ENCODE peak calls at places on chromosomes 7 and 10, in ten cellular contexts. One of them, this sample, is unnamed.

GRCh38 chr7:86750124-86750523 is 106.4 kb downstream of the GRM3 start:
- DNase-seq in transverse colon: no peak
- DNase-seq in stomach: no peak
- DNase-seq in SK-N-SH: no peak
- DNase-seq in H1: no peak
- DNase-seq in GM12878: no peak
- DNase-seq in HepG2: no peak
- DNase-seq in esophagus muscularis mucosa: no peak
- DNase-seq in K562: no peak
- DNase-seq in suprapubic skin: no peak
- DNase-seq in this sample: no peak

GRCh38 chr10:48683893-48684292 is 780 bp upstream of the WDFY4 start:
- DNase-seq in SK-N-SH: no peak
- DNase-seq in transverse colon: no peak
- DNase-seq in suprapubic skin: no peak
- DNase-seq in GM12878: no peak
- DNase-seq in K562: no peak
- DNase-seq in stomach: no peak
- DNase-seq in esophagus muscularis mucosa: no peak
- DNase-seq in H1: no peak
- DNase-seq in HepG2: no peak
- DNase-seq in this sample: no peak

GRCh38 chr7:46930336-46930735 is 651.6 kb downstream of the TNS3 start:
- DNase-seq in transverse colon: no peak
- DNase-seq in stomach: no peak
- DNase-seq in SK-N-SH: no peak
- DNase-seq in K562: no peak
- DNase-seq in suprapubic skin: no peak
- DNase-seq in esophagus muscularis mucosa: no peak
- DNase-seq in HepG2: no peak
- DNase-seq in GM12878: no peak
- DNase-seq in H1: no peak
- DNase-seq in this sample: no peak

GRCh38 chr10:114541081-114541833 is 116.8 kb downstream of the ABLIM1 start:
- DNase-seq in GM12878: no peak
- DNase-seq in HepG2: no peak
- DNase-seq in stomach: peak; percentile 63
- DNase-seq in transverse colon: peak; percentile 61
- DNase-seq in SK-N-SH: no peak
- DNase-seq in suprapubic skin: peak; percentile 89
- DNase-seq in esophagus muscularis mucosa: peak; percentile 94
- DNase-seq in K562: no peak
- DNase-seq in H1: no peak
- DNase-seq in this sample: peak; percentile 89

GRCh38 chr7:121420976-121421375 is 24.9 kb upstream of the FAM3C start:
- DNase-seq in K562: no peak
- DNase-seq in GM12878: no peak
- DNase-seq in transverse colon: no peak
- DNase-seq in stomach: peak; percentile 46
- DNase-seq in suprapubic skin: no peak
- DNase-seq in H1: no peak
- DNase-seq in SK-N-SH: no peak
- DNase-seq in HepG2: no peak
- DNase-seq in esophagus muscularis mucosa: no peak
- DNase-seq in this sample: no peak

GRCh38 chr10:22640351-22640750 is 74.0 kb downstream of the PIP4K2A start:
- DNase-seq in esophagus muscularis mucosa: no peak
- DNase-seq in suprapubic skin: no peak
- DNase-seq in HepG2: no peak
- DNase-seq in stomach: no peak
- DNase-seq in H1: no peak
- DNase-seq in GM12878: no peak
- DNase-seq in transverse colon: no peak
- DNase-seq in K562: no peak
- DNase-seq in SK-N-SH: no peak
- DNase-seq in this sample: no peak

GRCh38 chr7:105246195-105247078 is 142.3 kb downstream of the SRPK2 start:
- DNase-seq in K562: no peak
- DNase-seq in H1: no peak
- DNase-seq in HepG2: no peak
- DNase-seq in GM12878: no peak
- DNase-seq in SK-N-SH: peak; percentile 67
- DNase-seq in esophagus muscularis mucosa: no peak
- DNase-seq in transverse colon: no peak
- DNase-seq in stomach: no peak
- DNase-seq in suprapubic skin: no peak
- DNase-seq in this sample: no peak

GRCh38 chr7:51078653-51079052 is 238.0 kb downstream of the COBL start:
- DNase-seq in K562: no peak
- DNase-seq in GM12878: no peak
- DNase-seq in stomach: no peak
- DNase-seq in H1: no peak
- DNase-seq in suprapubic skin: no peak
- DNase-seq in SK-N-SH: no peak
- DNase-seq in transverse colon: no peak
- DNase-seq in esophagus muscularis mucosa: peak; percentile 62
- DNase-seq in HepG2: no peak
- DNase-seq in this sample: no peak

GRCh38 chr7:676972-677385 is 49.5 kb upstream of the DNAAF5 start:
- DNase-seq in K562: no peak
- DNase-seq in SK-N-SH: no peak
- DNase-seq in esophagus muscularis mucosa: no peak
- DNase-seq in suprapubic skin: no peak
- DNase-seq in H1: no peak
- DNase-seq in stomach: no peak
- DNase-seq in GM12878: no peak
- DNase-seq in HepG2: no peak
- DNase-seq in transverse colon: no peak
- DNase-seq in this sample: peak; percentile 57

GRCh38 chr7:135411098-135411497 is 98.8 kb downstream of the CNOT4 start:
- DNase-seq in GM12878: no peak
- DNase-seq in stomach: no peak
- DNase-seq in HepG2: no peak
- DNase-seq in esophagus muscularis mucosa: no peak
- DNase-seq in SK-N-SH: no peak
- DNase-seq in suprapubic skin: no peak
- DNase-seq in H1: no peak
- DNase-seq in K562: no peak
- DNase-seq in transverse colon: no peak
- DNase-seq in this sample: no peak

GRCh38 chr7:135416431-135416830 is 93.5 kb downstream of the CNOT4 start:
- DNase-seq in esophagus muscularis mucosa: no peak
- DNase-seq in suprapubic skin: no peak
- DNase-seq in GM12878: no peak
- DNase-seq in stomach: no peak
- DNase-seq in transverse colon: no peak
- DNase-seq in HepG2: no peak
- DNase-seq in K562: no peak
- DNase-seq in SK-N-SH: no peak
- DNase-seq in H1: no peak
- DNase-seq in this sample: no peak

GRCh38 chr7:135414208-135414607 is 95.7 kb downstream of the CNOT4 start:
- DNase-seq in H1: no peak
- DNase-seq in stomach: no peak
- DNase-seq in suprapubic skin: no peak
- DNase-seq in K562: no peak
- DNase-seq in transverse colon: no peak
- DNase-seq in SK-N-SH: no peak
- DNase-seq in GM12878: no peak
- DNase-seq in esophagus muscularis mucosa: no peak
- DNase-seq in HepG2: peak; percentile 30
- DNase-seq in this sample: no peak

GRCh38 chr7:135410546-135410942 is 99.4 kb downstream of the CNOT4 start:
- DNase-seq in SK-N-SH: no peak
- DNase-seq in esophagus muscularis mucosa: no peak
- DNase-seq in stomach: no peak
- DNase-seq in K562: no peak
- DNase-seq in HepG2: no peak
- DNase-seq in suprapubic skin: no peak
- DNase-seq in GM12878: no peak
- DNase-seq in transverse colon: no peak
- DNase-seq in H1: no peak
- DNase-seq in this sample: no peak

DNA sequence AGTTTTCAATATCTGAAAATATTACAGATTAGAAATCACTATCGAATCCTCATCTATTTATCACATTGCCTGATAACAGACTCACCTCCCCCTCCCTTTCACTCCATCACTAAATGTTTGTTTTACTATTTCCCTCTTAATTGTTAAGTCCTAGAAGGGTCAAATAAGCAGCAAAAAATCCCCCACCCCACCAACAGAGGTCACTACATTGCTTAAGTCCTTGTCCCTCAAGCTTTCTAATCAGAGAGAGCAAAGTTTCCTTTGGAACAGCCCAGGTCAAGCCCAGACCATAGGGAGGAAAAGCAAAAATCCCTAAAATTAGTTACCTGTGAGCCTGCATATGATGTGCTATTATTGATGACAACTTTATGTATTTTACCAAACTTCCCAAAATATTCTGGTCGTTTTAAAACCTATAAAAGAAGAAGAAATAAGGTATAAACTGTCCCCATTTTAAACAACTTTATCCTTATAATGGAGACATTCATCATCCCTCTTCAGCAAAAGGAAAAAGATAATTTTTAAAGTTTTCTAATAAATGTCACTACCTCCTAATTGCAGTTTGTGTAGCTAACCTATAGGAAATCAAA is 95.0 kb downstream of the CNOT4 start:
- DNase-seq in stomach: peak; percentile 44
- DNase-seq in GM12878: no peak
- DNase-seq in esophagus muscularis mucosa: no peak
- DNase-seq in suprapubic skin: no peak
- DNase-seq in SK-N-SH: peak; percentile 19
- DNase-seq in transverse colon: no peak
- DNase-seq in K562: peak; percentile 80
- DNase-seq in HepG2: peak; percentile 74
- DNase-seq in H1: peak; percentile 54
- DNase-seq in this sample: no peak
- TF ChIP-seq EP300 in stomach: no peak
- TF ChIP-seq EP300 in GM12878: no peak
- TF ChIP-seq EP300 in esophagus muscularis mucosa: no peak
- TF ChIP-seq EP300 in suprapubic skin: no peak
- TF ChIP-seq EP300 in SK-N-SH: no peak
- TF ChIP-seq EP300 in transverse colon: no peak
- TF ChIP-seq EP300 in K562: no peak
- TF ChIP-seq EP300 in HepG2: no peak
- TF ChIP-seq EP300 in H1: no peak
- TF ChIP-seq EP300 in this sample: no peak

GRCh38 chr10:50362547-50363125 is 111.3 kb upstream of the ASAH2 start:
- DNase-seq in SK-N-SH: no peak
- DNase-seq in esophagus muscularis mucosa: no peak
- DNase-seq in suprapubic skin: no peak
- DNase-seq in HepG2: no peak
- DNase-seq in H1: no peak
- DNase-seq in transverse colon: no peak
- DNase-seq in K562: no peak
- DNase-seq in GM12878: peak; percentile 79
- DNase-seq in stomach: no peak
- DNase-seq in this sample: no peak
- TF ChIP-seq POLR2AphosphoS5 in SK-N-SH: no peak
- TF ChIP-seq POLR2AphosphoS5 in esophagus muscularis mucosa: no peak
- TF ChIP-seq POLR2AphosphoS5 in suprapubic skin: no peak
- TF ChIP-seq POLR2AphosphoS5 in HepG2: no peak
- TF ChIP-seq POLR2AphosphoS5 in H1: no peak
- TF ChIP-seq POLR2AphosphoS5 in transverse colon: no peak
- TF ChIP-seq POLR2AphosphoS5 in K562: no peak
- TF ChIP-seq POLR2AphosphoS5 in GM12878: no peak
- TF ChIP-seq POLR2AphosphoS5 in stomach: no peak
- TF ChIP-seq POLR2AphosphoS5 in this sample: no peak

GRCh38 chr7:151205749-151206148 is 4.5 kb downstream of the H2BK1 start:
- DNase-seq in K562: no peak
- DNase-seq in H1: no peak
- DNase-seq in esophagus muscularis mucosa: no peak
- DNase-seq in HepG2: no peak
- DNase-seq in transverse colon: no peak
- DNase-seq in stomach: no peak
- DNase-seq in suprapubic skin: no peak
- DNase-seq in GM12878: no peak
- DNase-seq in SK-N-SH: no peak
- DNase-seq in this sample: no peak

GRCh38 chr7:151207796-151208195 is 2.5 kb downstream of the H2BK1 start:
- DNase-seq in HepG2: no peak
- DNase-seq in stomach: no peak
- DNase-seq in H1: no peak
- DNase-seq in suprapubic skin: no peak
- DNase-seq in esophagus muscularis mucosa: no peak
- DNase-seq in GM12878: no peak
- DNase-seq in transverse colon: no peak
- DNase-seq in K562: no peak
- DNase-seq in SK-N-SH: no peak
- DNase-seq in this sample: no peak

GRCh38 chr7:151209588-151209987 is 700 bp downstream of the H2BK1 start:
- DNase-seq in H1: no peak
- DNase-seq in SK-N-SH: no peak
- DNase-seq in K562: no peak
- DNase-seq in transverse colon: no peak
- DNase-seq in stomach: no peak
- DNase-seq in suprapubic skin: no peak
- DNase-seq in esophagus muscularis mucosa: no peak
- DNase-seq in HepG2: no peak
- DNase-seq in GM12878: no peak
- DNase-seq in this sample: no peak

GRCh38 chr7:151206914-151207313 is 3.4 kb downstream of the H2BK1 start:
- DNase-seq in esophagus muscularis mucosa: no peak
- DNase-seq in K562: no peak
- DNase-seq in SK-N-SH: no peak
- DNase-seq in H1: no peak
- DNase-seq in transverse colon: no peak
- DNase-seq in HepG2: no peak
- DNase-seq in GM12878: no peak
- DNase-seq in suprapubic skin: no peak
- DNase-seq in stomach: no peak
- DNase-seq in this sample: no peak

DNA sequence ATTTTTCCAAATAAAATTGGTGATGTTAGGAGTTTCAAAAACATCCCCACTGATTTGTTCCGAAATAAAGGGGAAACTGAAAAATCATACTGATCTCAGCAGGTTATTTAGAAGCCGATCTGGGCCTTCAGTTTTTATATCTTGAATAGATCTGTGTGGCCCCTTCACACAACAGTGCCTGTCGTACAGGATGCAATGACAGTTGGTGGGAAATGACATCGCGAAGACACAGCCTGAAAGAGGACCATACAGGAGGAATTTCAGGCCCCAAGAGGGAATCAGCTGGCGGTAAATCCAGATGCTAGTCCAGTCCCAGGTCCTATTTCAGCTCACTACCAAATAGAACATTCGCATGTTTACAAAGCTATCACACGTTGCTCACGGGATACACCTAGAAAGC is 3.0 kb downstream of the H2BK1 start:
- DNase-seq in K562: no peak
- DNase-seq in SK-N-SH: no peak
- DNase-seq in suprapubic skin: no peak
- DNase-seq in HepG2: no peak
- DNase-seq in stomach: no peak
- DNase-seq in transverse colon: no peak
- DNase-seq in GM12878: no peak
- DNase-seq in esophagus muscularis mucosa: no peak
- DNase-seq in H1: no peak
- DNase-seq in this sample: no peak
- H3K27ac ChIP-seq in K562: no peak overlapping the region
- H3K27ac ChIP-seq in SK-N-SH: no peak overlapping the region
- H3K27ac ChIP-seq in suprapubic skin: no peak overlapping the region
- H3K27ac ChIP-seq in HepG2: no peak overlapping the region
- H3K27ac ChIP-seq in stomach: no peak overlapping the region
- H3K27ac ChIP-seq in transverse colon: no peak overlapping the region
- H3K27ac ChIP-seq in GM12878: no peak overlapping the region
- H3K27ac ChIP-seq in esophagus muscularis mucosa: no peak overlapping the region
- H3K27ac ChIP-seq in H1: no peak overlapping the region
- H3K27ac ChIP-seq in this sample: no peak overlapping the region

GRCh38 chr7:27113991-27114866 is 11.7 kb upstream of the HOXA2 start:
- DNase-seq in SK-N-SH: peak; percentile 52
- DNase-seq in suprapubic skin: peak; percentile 54
- DNase-seq in transverse colon: peak; percentile 52
- DNase-seq in GM12878: no peak
- DNase-seq in esophagus muscularis mucosa: no peak
- DNase-seq in HepG2: no peak
- DNase-seq in K562: peak; percentile 26
- DNase-seq in stomach: no peak
- DNase-seq in H1: no peak
- DNase-seq in this sample: peak; percentile 89
- TF ChIP-seq EP300 in SK-N-SH: no peak
- TF ChIP-seq EP300 in suprapubic skin: no peak
- TF ChIP-seq EP300 in transverse colon: no peak
- TF ChIP-seq EP300 in GM12878: no peak
- TF ChIP-seq EP300 in esophagus muscularis mucosa: no peak
- TF ChIP-seq EP300 in HepG2: no peak
- TF ChIP-seq EP300 in K562: no peak
- TF ChIP-seq EP300 in stomach: no peak
- TF ChIP-seq EP300 in H1: no peak
- TF ChIP-seq EP300 in this sample: no peak

This sample was measured in sigmoid colon.